ENCODE peak calls at places on chromosomes 16 and 17, in ten cellular contexts. M is Caki2; I is GM23248; B is NCI-H1105 treated with DMSO at 0.1 percent for 48 hours; O is Peyer's patch; P is T follicular helper cell; F is GM12878; N is stimulated activated CD4-positive, alpha-beta T cell treated with anti-CD3 and anti-CD28 coated beads, Interleukin-12 subunit alpha, Interleukin-12 subunit beta, amount 100 ng/mL, for 24 hours; A is stimulated activated effector memory CD8-positive, alpha-beta T cell treated with anti-CD3 and anti-CD28 coated beads, Interleukin-12 subunit alpha, Interleukin-12 subunit beta, amount 100 ng/mL, for 72 hours; J is mucosa of descending colon. D is an unnamed sample.

GRCh38 chr16:86834451-86835035 is 256.2 kb downstream of the FOXL1 start:
- DNase-seq in M (peak; percentile 30), I (peak; percentile 30), B (no peak), O (no peak), P (no peak), F (no peak), N (no peak), A (no peak), J (no peak), D (peak; percentile 6)

GRCh38 chr16:90044111-90044551 is 24.9 kb upstream of the DBNDD1 start:
- DNase-seq in M (peak; percentile 55), I (no peak), B (no peak), O (peak; percentile 65), P (no peak), F (no peak), N (no peak), A (no peak), J (peak; percentile 60), D (peak; percentile 56)

GRCh38 chr16:57392694-57393093 is 11.9 kb upstream of the CCL17 start:
- DNase-seq in M (no peak), I (no peak), B (no peak), O (no peak), P (no peak), F (no peak), N (no peak), A (no peak), J (no peak), D (peak; percentile 50)

GRCh38 chr17:44733753-44734152 is 25.0 kb upstream of the ADAM11 start:
- DNase-seq in M (no peak), I (no peak), B (no peak), O (no peak), P (no peak), F (no peak), N (no peak), A (no peak), J (no peak), D (peak; percentile 5)

GRCh38 chr17:27496005-27496404 is 39.8 kb downstream of the KSR1 start:
- DNase-seq in M (no peak), I (no peak), B (no peak), O (no peak), P (no peak), F (no peak), N (no peak), A (no peak), J (no peak), D (no peak)

GRCh38 chr16:28316056-28316455 is 23.7 kb downstream of the SBK1 start:
- DNase-seq in M (no peak), I (no peak), B (no peak), O (no peak), P (no peak), F (no peak), N (no peak), A (no peak), J (no peak), D (no peak)

GRCh38 chr16:55703003-55704001 is 47.5 kb downstream of the SLC6A2 start:
- DNase-seq in M (peak; percentile 15), I (peak; percentile 78), B (peak; percentile 70), O (no peak), P (no peak), F (no peak), N (no peak), A (no peak), J (no peak), D (peak; percentile 57)

GRCh38 chr17:1179112-1179634 is 608 bp downstream of the ABR start:
- DNase-seq in M (no peak), I (peak; percentile 45), B (no peak), O (no peak), P (no peak), F (no peak), N (no peak), A (no peak), J (peak; percentile 46), D (no peak)

GRCh38 chr16:30786936-30787612 is at the start of gene ZNF629:
- DNase-seq in M (peak; percentile 74), I (peak; percentile 78), B (peak; percentile 50), O (peak; percentile 77), P (no peak), F (no peak), N (no peak), A (no peak), J (peak; percentile 73), D (no peak)

GRCh38 chr17:78678220-78678554 is 101.0 kb upstream of the DNAH17 start:
- DNase-seq in M (no peak), I (no peak), B (no peak), O (peak; percentile 38), P (no peak), F (no peak), N (no peak), A (no peak), J (no peak), D (no peak)

GRCh38 chr16:10961231-10961630 is 16.9 kb downstream of the CLEC16A start:
- DNase-seq in M (no peak), I (peak; percentile 97), B (no peak), O (no peak), P (no peak), F (no peak), N (no peak), A (no peak), J (no peak), D (peak; percentile 51)

GRCh38 chr16:31225193-31225592 is 8.3 kb upstream of the PYDC1 start:
- DNase-seq in M (no peak), I (no peak), B (no peak), O (no peak), P (no peak), F (no peak), N (no peak), A (no peak), J (no peak), D (no peak)

GRCh38 chr16:51201604-51202003 is 50.5 kb upstream of the SALL1 start:
- DNase-seq in M (no peak), I (no peak), B (no peak), O (no peak), P (no peak), F (no peak), N (no peak), A (no peak), J (no peak), D (no peak)

GRCh38 chr16:397736-398332 is 835 bp downstream of the NME4 start:
- DNase-seq in M (peak; percentile 37), I (peak; percentile 92), B (no peak), O (peak; percentile 79), P (no peak), F (no peak), N (no peak), A (no peak), J (peak; percentile 78), D (peak; percentile 22)

GRCh38 chr16:3266873-3267537 is 10.6 kb upstream of the MEFV start:
- DNase-seq in M (peak; percentile 35), I (peak; percentile 86), B (peak; percentile 45), O (no peak), P (no peak), F (no peak), N (no peak), A (no peak), J (no peak), D (no peak)

GRCh38 chr17:40177275-40177874 is at the start of gene RAPGEFL1:
- DNase-seq in M (peak; percentile 69), I (peak; percentile 84), B (peak; percentile 73), O (peak; percentile 93), P (peak; percentile 76), F (peak; percentile 17), N (peak; percentile 75), A (peak; percentile 53), J (peak; percentile 93), D (peak; percentile 39)

GRCh38 chr16:49701867-49702494 is 153.9 kb downstream of the ZNF423 start:
- DNase-seq in M (no peak), I (peak; percentile 46), B (no peak), O (peak; percentile 58), P (no peak), F (no peak), N (no peak), A (no peak), J (peak; percentile 49), D (no peak)

GRCh38 chr17:66655861-66656260 is 179.1 kb upstream of the CACNG5 start:
- DNase-seq in M (no peak), I (peak; percentile 95), B (no peak), O (no peak), P (no peak), F (no peak), N (peak; percentile 31), A (peak; percentile 25), J (no peak), D (peak; percentile 35)

GRCh38 chr17:43316522-43317142 is 82.2 kb upstream of the ARL4D start:
- DNase-seq in M (no peak), I (peak; percentile 41), B (no peak), O (no peak), P (no peak), F (no peak), N (no peak), A (no peak), J (no peak), D (no peak)

GRCh38 chr17:41301916-41302901 is at the start of gene KRTAP29-1:
- DNase-seq in M (no peak), I (no peak), B (no peak), O (no peak), P (no peak), F (no peak), N (no peak), A (no peak), J (no peak), D (no peak)

GRCh38 chr17:45708707-45709290 is 75.3 kb upstream of the CRHR1 start:
- DNase-seq in M (no peak), I (no peak), B (no peak), O (no peak), P (no peak), F (no peak), N (no peak), A (no peak), J (no peak), D (no peak)

GRCh38 chr16:29977063-29977462 is 3.4 kb downstream of the TAOK2 start:
- DNase-seq in M (no peak), I (no peak), B (no peak), O (no peak), P (no peak), F (no peak), N (no peak), A (no peak), J (no peak), D (no peak)

GRCh38 chr16:66269631-66270332 is 96.7 kb upstream of the CDH5 start:
- DNase-seq in M (no peak), I (no peak), B (no peak), O (peak; percentile 32), P (no peak), F (no peak), N (no peak), A (no peak), J (no peak), D (no peak)